ENCODE peak calls at places on chromosome 20, in four cellular contexts. P, A, S and C are unnamed samples.

GRCh38 chr20:50806126-50806768 is 11.4 kb downstream of the BCAS4 start:
- DNase-seq in S (no peak), A (no peak), P (no peak), C (no peak)

GRCh38 chr20:61954276-61955021 is 111.2 kb downstream of the TAF4 start:
- DNase-seq in P (no peak), S (no peak), A (no peak), C (no peak)

GRCh38 chr20:35226126-35226774 is at the start of gene MMP24:
- DNase-seq in S (no peak), A (no peak), P (no peak), C (no peak)

GRCh38 chr20:44961024-44961866 is 1.0 kb upstream of the TOMM34 start:
- DNase-seq in P (peak; percentile 22), A (no peak), S (no peak), C (no peak)

GRCh38 chr20:48295445-48295903 is 510.2 kb upstream of the SULF2 start:
- DNase-seq in A (no peak), P (peak; percentile 91), S (peak; percentile 92), C (peak; percentile 51)

GRCh38 chr20:38523697-38524096 is 51.1 kb downstream of the RALGAPB start:
- DNase-seq in S (no peak), P (peak; percentile 71), A (no peak), C (no peak)

GRCh38 chr20:62361799-62362589 is 5.1 kb downstream of the LAMA5 start:
- DNase-seq in P (no peak), S (no peak), A (no peak), C (no peak)

GRCh38 chr20:44004306-44004915 is 89.8 kb downstream of the TOX2 start:
- DNase-seq in A (no peak), P (no peak), S (no peak), C (no peak)

GRCh38 chr20:22921595-22922421 is 113.3 kb upstream of the SSTR4 start:
- DNase-seq in A (no peak), S (peak; percentile 44), P (peak; percentile 28), C (no peak)

GRCh38 chr20:17501701-17502100 is 29.5 kb downstream of the BFSP1 start:
- DNase-seq in A (no peak), P (no peak), S (no peak), C (no peak)

GRCh38 chr20:49287555-49288249 is 9.8 kb upstream of the ZNFX1 start:
- DNase-seq in A (no peak), P (peak; percentile 78), S (peak; percentile 34), C (no peak)

GRCh38 chr20:1524004-1524403 is 32.8 kb upstream of the SIRPB2 start:
- DNase-seq in A (no peak), S (no peak), P (no peak), C (no peak)

GRCh38 chr20:9110916-9111432 is 42.1 kb downstream of the PLCB4 start:
- DNase-seq in P (no peak), A (no peak), S (no peak), C (no peak)

GRCh38 chr20:57473246-57474042 is 51.5 kb downstream of the CTCFL start:
- DNase-seq in P (no peak), A (no peak), S (no peak), C (peak; percentile 42)

GRCh38 chr20:53126185-53126584 is 154.0 kb downstream of the TSHZ2 start:
- DNase-seq in A (no peak), S (no peak), P (no peak), C (no peak)

GRCh38 chr20:8851446-8851845 is 217.4 kb upstream of the PLCB4 start:
- DNase-seq in S (no peak), A (no peak), P (no peak), C (no peak)

GRCh38 chr20:42836339-42836738 is 353.4 kb downstream of the PTPRT start:
- DNase-seq in A (no peak), P (no peak), S (no peak), C (no peak)

GRCh38 chr20:57698191-57698866 is 11.5 kb downstream of the PMEPA1 start:
- DNase-seq in P (peak; percentile 62), S (peak; percentile 91), A (peak; percentile 46), C (no peak)

GRCh38 chr20:47681977-47682812 is 103.1 kb downstream of the SULF2 start:
- DNase-seq in P (no peak), A (no peak), S (peak; percentile 27), C (peak; percentile 60)

GRCh38 chr20:38804682-38805501 is 605 bp upstream of the PPP1R16B start:
- DNase-seq in P (no peak), A (peak; percentile 51), S (no peak), C (peak; percentile 86)